ENCODE peak calls at places on chromosomes 4 and X, in five cellular contexts. U is RPMI7951, D is hypothalamus, X is H7, E is posterior cingulate gyrus. R is an unnamed sample.

GRCh38 chr4:92236907-92237306 is 66.9 kb upstream of the GRID2 start:
- DNase-seq in D (no peak), X (no peak), E (no peak), U (peak), R (no peak)

GRCh38 chr4:183408791-183409190 is 35.6 kb upstream of the CDKN2AIP start:
- DNase-seq in X (no peak), E (no peak), D (no peak), U (no peak), R (no peak)

GRCh38 chr4:156957558-156957957 is 14.0 kb downstream of the PDGFC start:
- DNase-seq in X (no peak), D (no peak), U (no peak), E (no peak), R (no peak)

GRCh38 chr4:165994706-165995105 is 121.7 kb downstream of the TLL1 start:
- DNase-seq in X (no peak), D (no peak), U (no peak), E (no peak), R (no peak)

GRCh38 chr4:110245567-110245966 is 47.2 kb upstream of the ELOVL6 start:
- DNase-seq in X (no peak), D (no peak), U (peak), E (no peak), R (no peak)

GRCh38 chr4:112889619-112890294 is 159.7 kb upstream of the ANK2 start:
- DNase-seq in E (no peak), U (peak), D (no peak), X (no peak), R (no peak)

GRCh38 chr4:73964862-73965611 is 16.8 kb downstream of the PF4 start:
- DNase-seq in D (no peak), U (peak), X (peak), E (no peak), R (no peak)

GRCh38 chr4:56261027-56261426 is 126.3 kb downstream of the AASDH start:
- DNase-seq in E (no peak), D (no peak), U (no peak), X (no peak), R (no peak)

GRCh38 chr4:21801661-21802355 is 146.8 kb downstream of the KCNIP4 start:
- DNase-seq in U (no peak), E (no peak), D (no peak), X (no peak), R (no peak)

GRCh38 chr4:57136281-57136680 is 26.1 kb upstream of the IGFBP7 start:
- DNase-seq in D (no peak), U (peak), E (no peak), X (no peak), R (no peak)

GRCh38 chr4:188665466-188665865 is 526.2 kb downstream of the TRIML1 start:
- DNase-seq in E (no peak), D (no peak), X (no peak), U (no peak), R (no peak)

GRCh38 chr4:102420563-102421221 is 75.4 kb upstream of the SLC39A8 start:
- DNase-seq in D (no peak), U (peak), E (no peak), X (no peak), R (no peak)

GRCh38 chr4:4619821-4620220 is 78.0 kb upstream of the STX18 start:
- DNase-seq in U (no peak), X (no peak), D (no peak), E (no peak), R (no peak)

GRCh38 chrX:155662297-155662696 is 49.5 kb upstream of the TMLHE start:
- DNase-seq in U (peak), D (no peak), E (no peak), X (peak), R (no peak)

GRCh38 chrX:47380268-47380667 is 9.9 kb downstream of the ZNF157 start:
- DNase-seq in U (peak), X (no peak), E (no peak), D (no peak), R (no peak)

GRCh38 chrX:15146515-15146914 is 123.4 kb downstream of the ASB9 start:
- DNase-seq in D (no peak), E (no peak), X (peak), U (no peak), R (no peak)

GRCh38 chr4:67933755-67934154 is 29.5 kb downstream of the TMPRSS11A start:
- DNase-seq in D (no peak), E (no peak), U (no peak), X (no peak), R (no peak)

GRCh38 chr4:147640331-147640730 is 23.1 kb downstream of the TMEM184C start:
- DNase-seq in X (no peak), D (no peak), E (no peak), U (peak), R (no peak)

GRCh38 chr4:23884261-23884660 is 5.6 kb downstream of the PPARGC1A start:
- DNase-seq in E (no peak), X (no peak), D (no peak), U (no peak), R (no peak)

GRCh38 chr4:39621582-39621981 is 17.1 kb downstream of the SMIM14 start:
- DNase-seq in E (no peak), X (no peak), D (no peak), U (peak), R (no peak)

GRCh38 chr4:150217192-150217591 is 138.9 kb downstream of the DCLK2 start:
- DNase-seq in D (peak), E (no peak), X (no peak), U (peak), R (no peak)

GRCh38 chr4:13558881-13559280 is 14.6 kb upstream of the NKX3-2 start:
- DNase-seq in X (no peak), E (no peak), U (peak), D (no peak), R (no peak)

GRCh38 chr4:84451546-84451945 is 47.5 kb downstream of the NKX6-1 start:
- DNase-seq in E (no peak), U (peak), X (no peak), D (no peak), R (no peak)

GRCh38 chrX:77451041-77451440 is 3.9 kb downstream of the FGF16 start:
- DNase-seq in X (no peak), E (no peak), D (no peak), U (peak), R (no peak)

GRCh38 chr4:531721-532565 is 32.9 kb downstream of the PIGG start:
- DNase-seq in U (no peak), X (no peak), E (no peak), D (no peak), R (no peak)

R was measured in vagina.